ENCODE peak calls at places on chromosome 2, in six cellular contexts. X is HepG2, E is endothelial cell of umbilical vein, Q is mammary epithelial cell, L is IMR-90, G is fibroblast of lung. R is an unnamed sample.

GRCh38 chr2:53770264-53770663 is 2.7 kb downstream of the CHAC2 start:
- DNase-seq in X (no peak), E (no peak), Q (peak; percentile 65), L (no peak), G (no peak), R (no peak)

GRCh38 chr2:237739101-237739500 is 59.5 kb upstream of the RBM44 start:
- DNase-seq in X (no peak), E (peak; percentile 31), Q (no peak), L (no peak), G (no peak), R (no peak)

GRCh38 chr2:8511868-8512612 is 169.8 kb upstream of the ID2 start:
- DNase-seq in X (no peak), E (no peak), Q (no peak), L (peak; percentile 64), G (no peak), R (no peak)

GRCh38 chr2:47815764-47816163 is 32.8 kb downstream of the MSH6 start:
- DNase-seq in X (no peak), E (no peak), Q (no peak), L (no peak), G (no peak), R (no peak)

GRCh38 chr2:217975626-217976025 is 27.2 kb downstream of the TNS1 start:
- DNase-seq in X (no peak), E (no peak), Q (no peak), L (no peak), G (no peak), R (no peak)

GRCh38 chr2:239687441-239687840 is 286.6 kb upstream of the HDAC4 start:
- DNase-seq in X (no peak), E (no peak), Q (no peak), L (no peak), G (no peak), R (no peak)

GRCh38 chr2:190819835-190820234 is 60.8 kb upstream of the GLS start:
- DNase-seq in X (no peak), E (no peak), Q (peak; percentile 61), L (peak; percentile 79), G (peak; percentile 34), R (no peak)

GRCh38 chr2:33134086-33134763 is 187.5 kb downstream of the LTBP1 start:
- DNase-seq in X (peak; percentile 67), E (peak; percentile 72), Q (peak; percentile 96), L (peak; percentile 99), G (peak; percentile 100), R (peak; percentile 36)

GRCh38 chr2:47271054-47272000 is 116.2 kb upstream of the STPG4 start:
- DNase-seq in X (no peak), E (no peak), Q (no peak), L (no peak), G (no peak), R (no peak)

GRCh38 chr2:222865301-222865700 is 4.5 kb downstream of the ACSL3 start:
- DNase-seq in X (peak; percentile 71), E (no peak), Q (no peak), L (no peak), G (no peak), R (no peak)
- H3K4me1 ChIP-seq in X (peaks cover 70% of the 10 kb centered on the region), E (peaks cover 30% of the 10 kb centered on the region), Q (peaks cover 27% of the 10 kb centered on the region), L (peaks cover 8% of the 10 kb centered on the region), G (peaks cover 4% of the 10 kb centered on the region), R (peaks cover 77% of the 10 kb centered on the region)

DNA sequence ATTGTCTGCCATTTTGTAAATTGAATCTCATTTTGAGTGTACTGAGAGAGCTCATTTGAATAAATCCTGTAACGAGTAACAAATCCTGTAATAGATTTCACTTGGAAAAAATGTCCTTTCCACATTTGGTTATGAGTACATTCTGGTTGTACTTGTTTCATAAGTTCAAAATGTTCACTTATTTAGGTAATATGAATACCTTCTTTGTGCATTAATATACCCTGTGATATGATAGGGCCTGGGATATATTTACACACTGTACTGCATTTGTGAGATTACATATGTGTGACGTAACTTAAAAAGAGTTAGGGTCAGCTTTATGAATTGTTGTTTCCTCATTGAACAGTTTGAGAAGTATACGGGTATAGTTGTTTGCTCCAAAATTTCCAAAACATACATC is 16.1 kb downstream of the AGFG1 start:
- DNase-seq in X (no peak), E (no peak), Q (no peak), L (no peak), G (no peak), R (no peak)
- H4K20me1 ChIP-seq in X (peaks cover 40% of the 10 kb centered on the region), E (peaks cover 9% of the 10 kb centered on the region), Q (peaks cover 4% of the 10 kb centered on the region), L (peaks cover 63% of the 10 kb centered on the region), G (peaks cover 2% of the 10 kb centered on the region), R (peaks cover 42% of the 10 kb centered on the region)

DNA sequence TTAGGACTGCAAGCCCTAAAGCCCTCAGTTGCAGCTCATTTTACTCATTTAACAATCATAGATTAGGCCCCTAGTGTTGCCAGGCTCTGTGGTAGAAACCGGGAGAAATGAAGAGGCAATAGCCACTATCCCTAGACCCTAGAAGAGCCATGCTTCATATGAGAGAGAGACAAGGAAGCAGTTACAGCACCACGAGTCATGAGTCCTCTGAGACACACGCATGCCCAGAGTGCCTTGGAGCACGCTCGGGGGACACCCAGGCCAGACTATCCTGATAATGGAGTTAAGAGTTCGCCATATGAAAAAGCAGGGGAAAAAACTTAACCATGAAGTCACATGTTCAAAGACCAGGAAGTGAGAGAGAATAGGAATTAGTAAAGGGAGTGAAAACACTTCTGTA is 321.5 kb upstream of the PKDCC start:
- DNase-seq in X (no peak), E (no peak), Q (no peak), L (no peak), G (no peak), R (no peak)
- H2AFZ ChIP-seq in X (no peak overlapping the region), E (no peak overlapping the region), Q (peak overlapping the region; percentile 2), L (no peak overlapping the region), G (no peak overlapping the region), R (no peak overlapping the region)

GRCh38 chr2:205556357-205556756 is 125.9 kb upstream of the NRP2 start:
- DNase-seq in X (no peak), E (no peak), Q (no peak), L (no peak), G (no peak), R (no peak)
- H3K4me1 ChIP-seq in X (no peaks in the 10 kb centered on the region), E (no peaks in the 10 kb centered on the region), Q (no peaks in the 10 kb centered on the region), L (no peaks in the 10 kb centered on the region), G (no peaks in the 10 kb centered on the region), R (no peaks in the 10 kb centered on the region)

R was measured in PC-9.